ENCODE peak calls at places on chromosomes 12 and 14, in nine cellular contexts. E, G, H, Y, T, R, B, C and J are unnamed samples.

GRCh38 chr12:50533971-50534370 is 29.2 kb downstream of the DIP2B start:
- DNase-seq in E (no peak), G (no peak), H (no peak), Y (peak), T (no peak), R (no peak), B (no peak), C (no peak), J (no peak)

GRCh38 chr14:91185721-91186120 is 58.8 kb downstream of the GPR68 start:
- DNase-seq in E (no peak), G (no peak), H (no peak), Y (peak), T (no peak), R (no peak), B (no peak), C (no peak), J (no peak)

GRCh38 chr14:90903101-90903500 is 86.9 kb upstream of the TTC7B start:
- DNase-seq in E (peak), G (no peak), H (peak), Y (peak), T (peak), R (peak), B (peak), C (peak), J (peak)

GRCh38 chr12:114168061-114168460 is 201.9 kb upstream of the RBM19 start:
- DNase-seq in E (no peak), G (no peak), H (no peak), Y (peak), T (no peak), R (no peak), B (peak), C (no peak), J (no peak)

GRCh38 chr12:103085541-103085940 is 128.1 kb downstream of the ASCL1 start:
- DNase-seq in E (no peak), G (no peak), H (no peak), Y (no peak), T (no peak), R (no peak), B (no peak), C (no peak), J (no peak)

GRCh38 chr14:67526676-67527459 is 6.2 kb upstream of the PLEKHH1 start:
- DNase-seq in E (peak), G (no peak), H (no peak), Y (peak), T (peak), R (peak), B (peak), C (peak), J (peak)

GRCh38 chr14:105294142-105294597 is 6.6 kb downstream of the BRF1 start:
- DNase-seq in E (peak), G (peak), H (peak), Y (no peak), T (no peak), R (peak), B (no peak), C (no peak), J (no peak)

GRCh38 chr14:21300892-21301291 is 21.0 kb downstream of the RPGRIP1 start:
- DNase-seq in E (no peak), G (peak), H (no peak), Y (peak), T (peak), R (peak), B (no peak), C (peak), J (no peak)

GRCh38 chr12:125122668-125123067 is 57.4 kb downstream of the AACS start:
- DNase-seq in E (no peak), G (no peak), H (no peak), Y (no peak), T (no peak), R (no peak), B (peak), C (no peak), J (no peak)

GRCh38 chr14:45332360-45332988 is 79.5 kb upstream of the MIS18BP1 start:
- DNase-seq in E (no peak), G (no peak), H (no peak), Y (no peak), T (peak), R (no peak), B (no peak), C (no peak), J (no peak)

GRCh38 chr12:76417116-76417515 is 68.9 kb upstream of the BBS10 start:
- DNase-seq in E (no peak), G (no peak), H (no peak), Y (no peak), T (no peak), R (peak), B (no peak), C (no peak), J (no peak)

GRCh38 chr14:101823081-101823480 is 61.6 kb downstream of the PPP2R5C start:
- DNase-seq in E (no peak), G (no peak), H (peak), Y (no peak), T (no peak), R (peak), B (no peak), C (no peak), J (no peak)

GRCh38 chr12:116784238-116784612 is 46.1 kb downstream of the RNFT2 start:
- DNase-seq in E (no peak), G (no peak), H (no peak), Y (no peak), T (no peak), R (peak), B (peak), C (no peak), J (no peak)

GRCh38 chr12:64088431-64089349 is 133.4 kb downstream of the KICS2 start:
- DNase-seq in E (peak), G (peak), H (no peak), Y (peak), T (peak), R (peak), B (peak), C (peak), J (peak)

GRCh38 chr14:105087308-105087962 is 22.2 kb upstream of the GPR132 start:
- DNase-seq in E (no peak), G (peak), H (no peak), Y (peak), T (no peak), R (no peak), B (no peak), C (peak), J (no peak)

GRCh38 chr12:4267904-4268548 is 5.5 kb upstream of the CCND2 start:
- DNase-seq in E (no peak), G (no peak), H (no peak), Y (no peak), T (no peak), R (no peak), B (no peak), C (no peak), J (no peak)

GRCh38 chr12:130987151-130987931 is 33.6 kb downstream of the ADGRD1 start:
- DNase-seq in E (no peak), G (no peak), H (no peak), Y (no peak), T (no peak), R (no peak), B (no peak), C (no peak), J (no peak)

GRCh38 chr14:29243355-29243754 is 476.8 kb downstream of the FOXG1 start:
- DNase-seq in E (no peak), G (no peak), H (no peak), Y (peak), T (no peak), R (no peak), B (no peak), C (no peak), J (no peak)

GRCh38 chr12:51219345-51219744 is 1.5 kb upstream of the POU6F1 start:
- DNase-seq in E (no peak), G (no peak), H (no peak), Y (no peak), T (no peak), R (no peak), B (no peak), C (no peak), J (no peak)

GRCh38 chr12:15230751-15231150 is 9.5 kb upstream of the RERG start:
- DNase-seq in E (no peak), G (no peak), H (no peak), Y (no peak), T (no peak), R (no peak), B (no peak), C (no peak), J (no peak)

GRCh38 chr14:85532981-85533820 is 3.3 kb downstream of the FLRT2 start:
- DNase-seq in E (no peak), G (peak), H (no peak), Y (peak), T (peak), R (peak), B (peak), C (peak), J (no peak)

GRCh38 chr14:52888839-52889838 is 61.7 kb downstream of the FERMT2 start:
- DNase-seq in E (no peak), G (no peak), H (no peak), Y (no peak), T (no peak), R (no peak), B (no peak), C (no peak), J (no peak)

GRCh38 chr14:43105305-43105704 is 1401.8 kb downstream of the FSCB start:
- DNase-seq in E (no peak), G (no peak), H (no peak), Y (no peak), T (no peak), R (no peak), B (no peak), C (no peak), J (no peak)

GRCh38 chr12:131586761-131587160 is 124.1 kb upstream of the SFSWAP start:
- DNase-seq in E (no peak), G (no peak), H (no peak), Y (no peak), T (no peak), R (no peak), B (no peak), C (no peak), J (no peak)

GRCh38 chr12:6620137-6620884 is 13.1 kb upstream of the CHD4 start:
- DNase-seq in E (no peak), G (no peak), H (no peak), Y (peak), T (peak), R (peak), B (no peak), C (no peak), J (no peak)

GRCh38 chr12:68118096-68118755 is 41.3 kb downstream of the IFNG start:
- DNase-seq in E (no peak), G (no peak), H (no peak), Y (no peak), T (no peak), R (peak), B (no peak), C (no peak), J (no peak)

GRCh38 chr14:61923348-61923747 is 161.1 kb downstream of the SNAPC1 start:
- DNase-seq in E (no peak), G (no peak), H (no peak), Y (peak), T (no peak), R (no peak), B (peak), C (no peak), J (no peak)

GRCh38 chr12:57518920-57519757 is 1.2 kb downstream of the DDIT3 start:
- DNase-seq in E (no peak), G (no peak), H (no peak), Y (peak), T (peak), R (no peak), B (peak), C (peak), J (no peak)

GRCh38 chr12:3583656-3584334 is 92.8 kb downstream of the PRMT8 start:
- DNase-seq in E (no peak), G (no peak), H (no peak), Y (no peak), T (no peak), R (no peak), B (no peak), C (no peak), J (no peak)

GRCh38 chr14:64232944-64233343 is 61.2 kb downstream of the ESR2 start:
- DNase-seq in E (no peak), G (no peak), H (no peak), Y (no peak), T (no peak), R (no peak), B (no peak), C (no peak), J (no peak)

GRCh38 chr14:68885226-68886108 is 92.6 kb upstream of the ZFP36L1 start:
- DNase-seq in E (no peak), G (no peak), H (no peak), Y (no peak), T (no peak), R (no peak), B (no peak), C (no peak), J (no peak)

GRCh38 chr12:1576410-1577240 is 17.8 kb downstream of the FBXL14 start:
- DNase-seq in E (no peak), G (no peak), H (no peak), Y (peak), T (peak), R (no peak), B (no peak), C (no peak), J (peak)

GRCh38 chr12:23684121-23684520 is 265.3 kb downstream of the SOX5 start:
- DNase-seq in E (no peak), G (no peak), H (no peak), Y (no peak), T (no peak), R (no peak), B (no peak), C (no peak), J (no peak)

GRCh38 chr14:103512701-103513611 is 9.7 kb downstream of the CKB start:
- DNase-seq in E (no peak), G (peak), H (no peak), Y (peak), T (no peak), R (no peak), B (no peak), C (no peak), J (no peak)

GRCh38 chr12:115597157-115597712 is 680.3 kb downstream of the MED13L start:
- DNase-seq in E (no peak), G (no peak), H (no peak), Y (peak), T (no peak), R (peak), B (no peak), C (no peak), J (no peak)

GRCh38 chr12:75657866-75658265 is 146.5 kb upstream of the KRR1 start:
- DNase-seq in E (no peak), G (no peak), H (no peak), Y (no peak), T (no peak), R (no peak), B (no peak), C (no peak), J (no peak)

GRCh38 chr14:54348001-54348611 is 48.7 kb upstream of the CDKN3 start:
- DNase-seq in E (no peak), G (no peak), H (no peak), Y (peak), T (no peak), R (peak), B (peak), C (peak), J (peak)

GRCh38 chr14:74611672-74612345 is at the start of gene LTBP2:
- DNase-seq in E (no peak), G (no peak), H (no peak), Y (peak), T (no peak), R (peak), B (no peak), C (no peak), J (no peak)

GRCh38 chr12:10406725-10407124 is 2.8 kb downstream of the KLRC4 start:
- DNase-seq in E (no peak), G (no peak), H (no peak), Y (no peak), T (no peak), R (no peak), B (no peak), C (no peak), J (no peak)